ENCODE peak calls at places on chromosomes 6 and 20, in ten cellular contexts. L, E, A, Q, K, I, B, G, U and O are unnamed samples.

GRCh38 chr20:25195962-25196700 is 619 bp downstream of the ENTPD6 start:
- DNase-seq in L (peak), E (peak), A (peak), Q (no peak), K (peak), I (peak), B (peak), G (peak), U (peak), O (peak)

GRCh38 chr6:47187883-47188587 is 121.7 kb downstream of the TNFRSF21 start:
- DNase-seq in L (no peak), E (peak), A (no peak), Q (peak), K (no peak), I (no peak), B (no peak), G (no peak), U (no peak), O (no peak)

GRCh38 chr6:42899871-42900270 is 16.0 kb upstream of the PTCRA start:
- DNase-seq in L (no peak), E (no peak), A (no peak), Q (no peak), K (no peak), I (no peak), B (no peak), G (no peak), U (peak), O (no peak)

GRCh38 chr20:1282966-1283365 is 16.9 kb downstream of the SNPH start:
- DNase-seq in L (no peak), E (no peak), A (no peak), Q (no peak), K (no peak), I (no peak), B (no peak), G (no peak), U (no peak), O (no peak)

GRCh38 chr20:23370274-23370673 is 8.3 kb downstream of the GZF1 start:
- DNase-seq in L (no peak), E (no peak), A (no peak), Q (no peak), K (no peak), I (no peak), B (no peak), G (no peak), U (no peak), O (no peak)

GRCh38 chr6:146851837-146852236 is 253.1 kb downstream of the ADGB start:
- DNase-seq in L (peak), E (no peak), A (no peak), Q (peak), K (no peak), I (no peak), B (no peak), G (no peak), U (no peak), O (peak)

GRCh38 chr6:74597266-74597665 is 608.6 kb downstream of the COL12A1 start:
- DNase-seq in L (peak), E (no peak), A (no peak), Q (peak), K (no peak), I (no peak), B (no peak), G (no peak), U (no peak), O (peak)

GRCh38 chr6:54681987-54682386 is 164.6 kb upstream of the FAM83B start:
- DNase-seq in L (peak), E (no peak), A (peak), Q (peak), K (no peak), I (no peak), B (no peak), G (no peak), U (no peak), O (peak)

GRCh38 chr6:37865534-37865933 is 46.0 kb downstream of the ZFAND3 start:
- DNase-seq in L (no peak), E (no peak), A (no peak), Q (no peak), K (no peak), I (no peak), B (no peak), G (no peak), U (no peak), O (no peak)

GRCh38 chr6:17042422-17043147 is 59.3 kb upstream of the STMND1 start:
- DNase-seq in L (peak), E (peak), A (peak), Q (peak), K (no peak), I (no peak), B (no peak), G (no peak), U (peak), O (peak)

GRCh38 chr20:1761598-1761997 is 104.0 kb upstream of the SIRPG start:
- DNase-seq in L (no peak), E (no peak), A (no peak), Q (no peak), K (no peak), I (no peak), B (no peak), G (no peak), U (no peak), O (no peak)

GRCh38 chr6:119100115-119100514 is 21.7 kb upstream of the FAM184A start:
- DNase-seq in L (no peak), E (no peak), A (no peak), Q (no peak), K (no peak), I (no peak), B (no peak), G (no peak), U (no peak), O (no peak)

GRCh38 chr6:164927288-164928040 is 381.9 kb downstream of the C6orf118 start:
- DNase-seq in L (peak), E (peak), A (peak), Q (peak), K (peak), I (peak), B (peak), G (peak), U (peak), O (peak)

GRCh38 chr6:133101790-133102189 is 139.4 kb upstream of the EYA4 start:
- DNase-seq in L (no peak), E (no peak), A (no peak), Q (peak), K (no peak), I (no peak), B (no peak), G (no peak), U (no peak), O (no peak)

GRCh38 chr6:149264629-149265028 is 52.9 kb upstream of the TAB2 start:
- DNase-seq in L (no peak), E (no peak), A (no peak), Q (no peak), K (no peak), I (no peak), B (peak), G (no peak), U (no peak), O (no peak)

GRCh38 chr6:33502486-33502885 is 48.1 kb downstream of the ZBTB9 start:
- DNase-seq in L (no peak), E (no peak), A (no peak), Q (no peak), K (no peak), I (no peak), B (no peak), G (no peak), U (no peak), O (no peak)

GRCh38 chr6:167858086-167858591 is 31.4 kb downstream of the AFDN start:
- DNase-seq in L (no peak), E (no peak), A (no peak), Q (peak), K (no peak), I (no peak), B (no peak), G (no peak), U (no peak), O (no peak)

GRCh38 chr6:87436435-87436834 is 28.7 kb downstream of the CFAP206 start:
- DNase-seq in L (peak), E (peak), A (peak), Q (peak), K (peak), I (peak), B (peak), G (no peak), U (peak), O (peak)

GRCh38 chr6:139623382-139623781 is 248.9 kb upstream of the CITED2 start:
- DNase-seq in L (no peak), E (no peak), A (no peak), Q (peak), K (no peak), I (no peak), B (no peak), G (no peak), U (no peak), O (no peak)

GRCh38 chr6:137873273-137873762 is 6.3 kb downstream of the TNFAIP3 start:
- DNase-seq in L (peak), E (peak), A (peak), Q (peak), K (peak), I (peak), B (no peak), G (peak), U (peak), O (peak)

GRCh38 chr6:43759926-43760798 is 9.8 kb upstream of the VEGFA start:
- DNase-seq in L (no peak), E (no peak), A (peak), Q (no peak), K (no peak), I (no peak), B (no peak), G (peak), U (no peak), O (no peak)

GRCh38 chr6:31851485-31851832 is 11.2 kb downstream of the NEU1 start:
- DNase-seq in L (no peak), E (no peak), A (no peak), Q (no peak), K (no peak), I (no peak), B (no peak), G (no peak), U (no peak), O (no peak)

GRCh38 chr20:44264287-44264686 is 17.2 kb downstream of the GDAP1L1 start:
- DNase-seq in L (no peak), E (no peak), A (no peak), Q (no peak), K (no peak), I (no peak), B (no peak), G (no peak), U (peak), O (peak)

GRCh38 chr6:11224252-11224965 is 8.1 kb downstream of the NEDD9 start:
- DNase-seq in L (peak), E (no peak), A (no peak), Q (no peak), K (no peak), I (no peak), B (peak), G (no peak), U (no peak), O (no peak)

GRCh38 chr6:157227202-157228166 is 95.8 kb downstream of the TMEM242 start:
- DNase-seq in L (no peak), E (no peak), A (no peak), Q (peak), K (no peak), I (no peak), B (no peak), G (no peak), U (peak), O (no peak)

GRCh38 chr6:150001295-150001990 is 23.9 kb downstream of the RAET1L start:
- DNase-seq in L (no peak), E (no peak), A (no peak), Q (peak), K (no peak), I (no peak), B (no peak), G (no peak), U (no peak), O (no peak)

GRCh38 chr6:54493138-54493537 is 184.9 kb downstream of the TINAG start:
- DNase-seq in L (peak), E (no peak), A (no peak), Q (peak), K (no peak), I (no peak), B (no peak), G (no peak), U (no peak), O (peak)

GRCh38 chr6:152206072-152206818 is 398.8 kb downstream of the ESR1 start:
- DNase-seq in L (peak), E (peak), A (no peak), Q (peak), K (peak), I (no peak), B (peak), G (no peak), U (peak), O (peak)

GRCh38 chr6:42255050-42255449 is 37.4 kb upstream of the MRPS10 start:
- DNase-seq in L (no peak), E (no peak), A (no peak), Q (no peak), K (no peak), I (no peak), B (no peak), G (no peak), U (no peak), O (no peak)

GRCh38 chr6:137692806-137693205 is 174.3 kb upstream of the TNFAIP3 start:
- DNase-seq in L (peak), E (no peak), A (no peak), Q (no peak), K (no peak), I (no peak), B (no peak), G (no peak), U (no peak), O (peak)

GRCh38 chr20:44973053-44973452 is 6.7 kb downstream of the STK4 start:
- DNase-seq in L (no peak), E (no peak), A (no peak), Q (peak), K (no peak), I (no peak), B (no peak), G (no peak), U (no peak), O (peak)

GRCh38 chr6:98526465-98526864 is 307.9 kb upstream of the POU3F2 start:
- DNase-seq in L (no peak), E (no peak), A (no peak), Q (no peak), K (no peak), I (no peak), B (no peak), G (no peak), U (no peak), O (no peak)

GRCh38 chr20:45059022-45059728 is 41.8 kb downstream of the KCNS1 start:
- DNase-seq in L (peak), E (no peak), A (no peak), Q (peak), K (no peak), I (no peak), B (no peak), G (no peak), U (no peak), O (peak)

DNA sequence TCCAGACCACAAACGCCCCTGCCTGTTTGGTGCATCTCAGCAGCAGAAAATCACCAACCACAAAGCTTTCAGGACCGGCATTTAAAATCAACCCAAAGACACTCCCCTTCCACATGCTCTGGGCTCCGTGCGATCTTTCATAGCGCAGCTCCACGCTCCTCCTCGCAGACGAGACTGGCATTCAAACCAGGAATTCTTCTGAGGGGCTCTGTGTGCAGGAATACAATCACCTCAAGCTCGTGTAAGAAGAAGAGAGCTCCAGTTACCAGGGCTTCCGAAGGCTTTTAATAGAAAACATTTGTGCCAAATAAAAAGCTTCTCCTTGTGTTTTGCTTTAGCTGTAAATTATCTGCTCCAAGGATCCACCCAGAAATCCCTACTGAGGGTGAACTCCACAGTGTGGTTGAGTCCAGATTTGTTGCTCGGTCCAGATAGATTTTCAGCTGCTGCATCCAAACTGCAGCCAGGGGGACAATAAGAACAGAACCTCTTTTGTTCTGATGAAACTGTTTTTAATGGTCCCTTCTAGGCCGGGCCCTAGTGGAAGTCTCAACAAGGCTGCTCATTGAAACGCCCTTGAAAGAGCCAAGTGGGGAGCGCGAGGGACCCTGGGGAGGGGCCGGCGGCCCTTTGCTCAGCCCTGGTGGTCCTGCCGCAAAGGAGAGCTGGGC is 16.4 kb upstream of the BMP7 start:
- DNase-seq in L (no peak), E (no peak), A (no peak), Q (no peak), K (no peak), I (no peak), B (no peak), G (no peak), U (no peak), O (no peak)
- H3K4me3 ChIP-seq in L (no peak), E (no peak), A (no peak), Q (no peak), K (no peak), I (no peak), B (no peak), G (no peak), U (no peak), O (no peak)

GRCh38 chr6:14452567-14453527 is 335.3 kb downstream of the CD83 start:
- DNase-seq in L (no peak), E (no peak), A (no peak), Q (no peak), K (no peak), I (no peak), B (peak), G (no peak), U (no peak), O (no peak)
- TF ChIP-seq CTCF in L (no peak), E (no peak), A (no peak), Q (no peak), K (no peak), I (no peak), B (no peak), G (no peak), U (no peak), O (no peak)

DNA sequence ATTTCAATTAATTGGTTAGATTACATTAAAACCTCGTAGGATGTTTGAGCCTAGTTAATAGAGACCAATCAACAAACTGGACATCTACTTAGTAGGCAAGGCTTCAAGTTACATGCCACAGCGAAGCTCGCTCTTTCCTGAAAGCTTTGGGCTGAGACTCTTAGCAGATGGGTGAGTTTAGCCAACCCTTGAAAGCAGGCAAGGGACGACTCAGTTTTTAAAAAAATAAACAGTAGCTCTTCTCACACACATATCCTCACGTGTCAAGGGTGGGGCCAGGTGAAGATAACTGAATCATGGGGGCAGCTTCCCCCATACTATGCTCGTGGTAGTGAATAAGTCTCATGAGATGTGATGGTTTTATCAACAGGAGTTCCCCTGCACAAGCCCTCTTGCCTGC is 775 bp downstream of the MTFR2 start:
- DNase-seq in L (peak), E (no peak), A (no peak), Q (peak), K (no peak), I (no peak), B (no peak), G (no peak), U (peak), O (peak)
- H3K4me3 ChIP-seq in L (peak), E (peak), A (no peak), Q (peak), K (peak), I (no peak), B (peak), G (peak), U (peak), O (peak)

GRCh38 chr6:30685157-30685976 is 1.1 kb downstream of the PPP1R18 start:
- DNase-seq in L (no peak), E (peak), A (no peak), Q (no peak), K (no peak), I (no peak), B (no peak), G (no peak), U (peak), O (peak)
- TF ChIP-seq CTCF in L (peak), E (no peak), A (no peak), Q (peak), K (no peak), I (no peak), B (no peak), G (no peak), U (no peak), O (peak)

GRCh38 chr6:159125977-159126376 is 43.2 kb upstream of the FNDC1 start:
- DNase-seq in L (no peak), E (no peak), A (peak), Q (no peak), K (no peak), I (peak), B (no peak), G (no peak), U (no peak), O (no peak)
- H3K4me3 ChIP-seq in L (no peak), E (no peak), A (no peak), Q (no peak), K (no peak), I (no peak), B (no peak), G (no peak), U (no peak), O (no peak)

DNA sequence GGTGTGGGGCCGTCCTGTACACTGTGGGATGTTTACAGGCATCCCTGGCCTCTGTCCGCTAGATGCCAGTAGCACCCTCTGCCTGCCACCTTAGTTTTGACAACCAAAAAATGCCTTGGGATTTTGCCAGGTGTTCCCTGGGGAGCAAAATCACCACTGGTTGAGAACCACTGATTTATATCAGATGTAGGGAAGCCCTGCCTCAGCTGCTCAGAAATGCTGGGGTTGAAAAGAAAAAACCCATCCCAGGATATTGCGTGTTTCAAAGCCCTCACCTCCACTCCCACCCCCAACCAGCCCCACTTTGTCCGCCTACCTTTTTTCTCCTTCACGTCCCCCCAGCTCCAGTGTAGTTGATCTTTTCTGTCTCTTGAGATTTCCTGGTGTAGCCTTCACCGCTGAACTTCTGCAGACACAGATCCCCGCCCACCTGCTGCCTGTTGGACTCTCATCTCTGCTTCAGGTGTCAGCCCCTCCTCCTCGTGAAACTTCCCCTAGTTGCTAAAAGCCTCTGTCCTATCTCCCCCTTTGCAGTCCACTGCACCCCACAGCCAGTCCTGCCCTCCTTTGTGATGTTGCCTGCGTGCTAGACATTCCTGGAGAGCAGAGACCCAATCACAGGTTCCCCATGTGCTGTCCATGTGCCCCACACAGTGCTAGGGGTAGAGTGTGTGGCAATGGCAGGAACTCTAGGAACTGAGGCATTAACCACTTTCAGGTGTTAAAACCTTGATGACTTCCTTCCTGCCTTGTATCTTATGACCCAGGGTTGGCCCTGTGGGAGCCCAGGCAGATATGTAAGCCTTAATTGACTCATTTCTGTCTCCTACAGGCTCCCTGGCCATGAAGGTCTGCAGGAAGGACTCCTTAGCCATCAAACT is 98.9 kb downstream of the TBC1D7 start:
- DNase-seq in L (peak), E (no peak), A (no peak), Q (peak), K (no peak), I (no peak), B (peak), G (no peak), U (peak), O (peak)
- TF ChIP-seq CTCF in L (peak), E (no peak), A (no peak), Q (peak), K (no peak), I (no peak), B (no peak), G (no peak), U (peak), O (peak)

GRCh38 chr6:26555505-26556262 is 17.5 kb downstream of the HMGN4 start:
- DNase-seq in L (no peak), E (no peak), A (no peak), Q (peak), K (no peak), I (no peak), B (peak), G (no peak), U (peak), O (peak)

GRCh38 chr6:26553739-26554668 is 15.8 kb downstream of the HMGN4 start:
- DNase-seq in L (peak), E (peak), A (peak), Q (peak), K (peak), I (peak), B (peak), G (peak), U (peak), O (peak)

GRCh38 chr6:26554669-26555504 is 16.7 kb downstream of the HMGN4 start:
- DNase-seq in L (peak), E (peak), A (no peak), Q (peak), K (no peak), I (no peak), B (peak), G (no peak), U (peak), O (peak)

GRCh38 chr6:26553264-26553738 is 15.1 kb downstream of the HMGN4 start:
- DNase-seq in L (no peak), E (peak), A (peak), Q (peak), K (peak), I (peak), B (peak), G (peak), U (peak), O (peak)

GRCh38 chr6:26556263-26557070 is 18.3 kb downstream of the HMGN4 start:
- DNase-seq in L (peak), E (no peak), A (peak), Q (peak), K (no peak), I (no peak), B (peak), G (no peak), U (peak), O (peak)
- H3K4me3 ChIP-seq in L (no peak), E (no peak), A (no peak), Q (peak), K (no peak), I (no peak), B (no peak), G (no peak), U (peak), O (no peak)

GRCh38 chr6:18997375-18997826 is 610.3 kb downstream of the RNF144B start:
- DNase-seq in L (peak), E (no peak), A (no peak), Q (peak), K (no peak), I (no peak), B (no peak), G (no peak), U (peak), O (peak)
- TF ChIP-seq CTCF in L (peak), E (peak), A (peak), Q (peak), K (peak), I (peak), B (no peak), G (peak), U (peak), O (peak)